ENCODE peak calls at places on chromosomes 16 and 17, in nine cellular contexts. X is ascending aorta; E is fibroblast of lung; L is mammary epithelial cell; W is HCT116; A is CD4-positive, alpha-beta memory T cell; S is esophagus squamous epithelium; H is stomach; Z is cardiac muscle cell. J is an unnamed sample. For H3K9me3, the result is how much of the 10 kb centered on the place peaks cover.

GRCh38 chr16:29107299-29107698 is 122.4 kb downstream of the LAT start:
- DNase-seq in X (no peak), E (no peak), L (no peak), W (no peak), A (no peak), S (no peak), H (peak), Z (no peak), J (no peak)

GRCh38 chr17:45265823-45266222 is 3.9 kb upstream of the SPATA32 start:
- DNase-seq in X (no peak), E (peak), L (peak), W (no peak), A (no peak), S (no peak), H (no peak), Z (peak), J (no peak)

GRCh38 chr16:65070831-65071230 is 51.0 kb downstream of the CDH11 start:
- DNase-seq in X (peak), E (peak), L (peak), W (no peak), A (no peak), S (no peak), H (peak), Z (peak), J (no peak)

GRCh38 chr16:71460246-71460645 is 1.8 kb downstream of the ZNF23 start:
- DNase-seq in X (no peak), E (peak), L (peak), W (no peak), A (no peak), S (no peak), H (no peak), Z (peak), J (no peak)

GRCh38 chr17:57605734-57606105 is 139.4 kb downstream of the CCDC182 start:
- DNase-seq in X (no peak), E (no peak), L (no peak), W (no peak), A (no peak), S (no peak), H (no peak), Z (no peak), J (no peak)

GRCh38 chr17:31321481-31321880 is at the start of gene EVI2A:
- DNase-seq in X (no peak), E (peak), L (peak), W (no peak), A (peak), S (no peak), H (no peak), Z (peak), J (peak)

GRCh38 chr16:4330277-4330882 is 14.5 kb downstream of the GLIS2 start:
- DNase-seq in X (no peak), E (peak), L (peak), W (no peak), A (peak), S (no peak), H (peak), Z (peak), J (peak)

GRCh38 chr17:21295036-21295952 is 10.8 kb downstream of the MAP2K3 start:
- DNase-seq in X (no peak), E (no peak), L (peak), W (no peak), A (no peak), S (no peak), H (peak), Z (peak), J (no peak)

GRCh38 chr16:12239953-12240485 is 263.5 kb downstream of the SNX29 start:
- DNase-seq in X (no peak), E (peak), L (peak), W (no peak), A (no peak), S (no peak), H (no peak), Z (peak), J (no peak)

GRCh38 chr16:70433456-70434103 is 5.3 kb downstream of the ST3GAL2 start:
- DNase-seq in X (no peak), E (peak), L (no peak), W (no peak), A (no peak), S (no peak), H (no peak), Z (peak), J (no peak)

GRCh38 chr17:31248986-31249385 is 48.1 kb downstream of the OMG start:
- DNase-seq in X (no peak), E (peak), L (peak), W (no peak), A (no peak), S (no peak), H (no peak), Z (peak), J (no peak)

GRCh38 chr17:50641339-50641725 is 6.7 kb downstream of the ABCC3 start:
- DNase-seq in X (no peak), E (no peak), L (no peak), W (no peak), A (no peak), S (no peak), H (no peak), Z (no peak), J (no peak)

GRCh38 chr17:27462149-27462548 is 5.9 kb downstream of the KSR1 start:
- DNase-seq in X (no peak), E (no peak), L (no peak), W (no peak), A (no peak), S (no peak), H (no peak), Z (no peak), J (no peak)

GRCh38 chr17:2124391-2124790 is 69.5 kb downstream of the HIC1 start:
- DNase-seq in X (no peak), E (peak), L (no peak), W (no peak), A (no peak), S (no peak), H (no peak), Z (no peak), J (no peak)

DNA sequence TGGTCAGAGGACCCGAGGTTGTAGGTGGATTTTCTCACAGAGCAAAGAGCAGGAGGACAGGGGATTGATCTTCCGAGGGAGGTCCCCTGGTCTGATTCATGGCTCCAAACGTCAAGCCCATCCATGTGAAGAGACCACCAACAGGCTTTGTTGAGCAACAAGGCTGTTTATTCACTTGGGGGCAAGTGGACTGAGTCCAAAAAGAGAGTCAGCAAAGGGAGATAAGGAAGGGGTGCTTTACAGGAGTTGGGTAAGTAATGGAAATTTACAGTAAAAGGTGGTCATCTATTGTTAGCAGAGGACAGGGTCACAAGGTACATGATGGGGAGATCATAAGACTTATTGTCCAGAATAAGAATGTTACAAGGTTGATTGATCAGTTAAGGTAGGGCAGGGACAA is 2285.8 kb downstream of the TP53TG3F start:
- DNase-seq in X (no peak), E (no peak), L (no peak), W (no peak), A (no peak), S (no peak), H (no peak), Z (no peak), J (no peak)
- H3K9me3 ChIP-seq in X (under half), E (under half), L (under half), W (under half), A (under half), S (under half), H (under half), Z (under half), J (half or more)

DNA sequence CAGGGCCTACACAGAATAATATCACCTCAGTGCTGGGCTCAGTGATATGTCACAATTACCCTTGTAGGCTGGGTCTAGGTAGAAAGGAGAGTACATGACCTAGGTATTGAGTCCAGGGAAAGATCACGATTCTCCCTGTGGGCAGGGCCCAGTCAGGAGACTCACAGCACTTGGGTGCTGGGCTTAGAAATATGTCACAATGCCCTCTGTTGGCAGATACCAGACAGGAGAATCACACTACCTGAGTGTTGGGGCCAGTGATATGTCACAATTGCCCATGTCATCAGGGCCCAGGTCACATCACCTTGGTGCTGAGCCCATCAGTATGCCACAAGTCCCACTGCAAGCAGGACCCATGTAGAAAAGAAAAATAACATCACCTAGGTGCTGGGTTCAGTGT is 2105.5 kb downstream of the TP53TG3F start:
- DNase-seq in X (no peak), E (no peak), L (no peak), W (no peak), A (no peak), S (no peak), H (no peak), Z (no peak), J (no peak)
- H3K9me3 ChIP-seq in X (under half), E (under half), L (under half), W (under half), A (under half), S (under half), H (under half), Z (under half), J (under half)

GRCh38 chr16:73189132-73189531 is 141.2 kb upstream of the ZFHX3 start:
- DNase-seq in X (no peak), E (no peak), L (no peak), W (no peak), A (no peak), S (no peak), H (no peak), Z (no peak), J (no peak)

GRCh38 chr16:73183678-73184092 is 135.8 kb upstream of the ZFHX3 start:
- DNase-seq in X (no peak), E (no peak), L (no peak), W (no peak), A (no peak), S (no peak), H (no peak), Z (peak), J (no peak)

GRCh38 chr16:73186752-73187151 is 138.8 kb upstream of the ZFHX3 start:
- DNase-seq in X (no peak), E (no peak), L (no peak), W (no peak), A (no peak), S (no peak), H (no peak), Z (no peak), J (no peak)

GRCh38 chr16:73185737-73186136 is 137.8 kb upstream of the ZFHX3 start:
- DNase-seq in X (no peak), E (no peak), L (no peak), W (no peak), A (no peak), S (no peak), H (no peak), Z (no peak), J (no peak)

DNA sequence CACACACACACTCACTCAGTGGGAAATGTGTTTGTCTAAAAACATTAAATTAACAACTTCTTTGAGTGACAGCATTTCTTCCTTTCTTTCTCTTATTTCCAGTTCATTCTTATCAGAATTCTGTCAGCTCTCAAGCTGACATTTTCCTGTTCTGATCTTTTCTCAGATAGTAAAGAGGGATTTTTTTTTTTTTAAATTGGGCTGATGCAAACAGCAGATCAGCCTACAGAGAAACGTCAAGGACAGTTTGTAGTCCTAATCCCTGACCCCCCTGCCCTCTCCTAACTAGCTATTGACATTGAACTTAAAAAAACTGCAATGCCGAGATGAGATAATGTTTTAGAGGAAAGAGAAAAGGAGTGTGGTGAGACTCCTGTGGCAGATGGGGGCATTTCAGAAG is 139.2 kb upstream of the ZFHX3 start:
- DNase-seq in X (no peak), E (no peak), L (no peak), W (no peak), A (no peak), S (no peak), H (no peak), Z (no peak), J (no peak)
- H3K9me3 ChIP-seq in X (under half), E (under half), L (under half), W (under half), A (under half), S (under half), H (under half), Z (under half), J (under half)

GRCh38 chr16:35711435-35711834 is 2252.0 kb downstream of the TP53TG3F start:
- DNase-seq in X (no peak), E (no peak), L (no peak), W (no peak), A (no peak), S (no peak), H (no peak), Z (no peak), J (no peak)

GRCh38 chr16:35706901-35707300 is 2247.5 kb downstream of the TP53TG3F start:
- DNase-seq in X (no peak), E (no peak), L (no peak), W (no peak), A (no peak), S (no peak), H (no peak), Z (no peak), J (no peak)

GRCh38 chr16:35713762-35714650 is 2254.6 kb downstream of the TP53TG3F start:
- DNase-seq in X (no peak), E (no peak), L (no peak), W (no peak), A (no peak), S (no peak), H (no peak), Z (no peak), J (no peak)

GRCh38 chr16:35714665-35715064 is 2255.3 kb downstream of the TP53TG3F start:
- DNase-seq in X (no peak), E (no peak), L (no peak), W (no peak), A (no peak), S (no peak), H (no peak), Z (no peak), J (no peak)

DNA sequence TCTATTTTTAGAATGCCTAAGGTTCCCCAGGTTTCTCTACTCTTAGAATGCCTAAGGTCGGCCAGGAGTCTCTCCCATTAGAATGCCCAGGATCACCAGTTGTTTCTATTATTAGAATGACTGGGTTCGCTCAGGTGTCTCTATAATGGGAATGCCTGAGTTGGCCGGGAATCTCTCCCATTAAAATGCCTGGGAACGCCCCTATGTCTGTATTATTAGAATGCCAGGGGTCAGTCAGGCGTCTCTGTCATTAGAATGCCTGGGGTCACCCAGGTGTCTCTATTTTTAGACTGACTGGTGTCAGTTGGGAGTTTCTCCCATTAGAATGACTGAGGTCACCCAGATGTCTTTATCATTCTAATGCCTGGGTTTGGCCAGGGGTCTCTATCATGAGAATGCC is 2252.5 kb downstream of the TP53TG3F start:
- DNase-seq in X (no peak), E (no peak), L (no peak), W (no peak), A (no peak), S (no peak), H (no peak), Z (no peak), J (no peak)
- H3K9me3 ChIP-seq in X (under half), E (under half), L (under half), W (under half), A (under half), S (under half), H (half or more), Z (under half), J (under half)